ENCODE peak calls at places on chromosomes 3 and 15, in four cellular contexts. W is mesenchymal stem cell, E is mucosa of gallbladder, I is HL-60. F is an unnamed sample.

GRCh38 chr3:9108876-9109569 is 140.4 kb downstream of the SRGAP3 start:
- DNase-seq in W (no peak), E (no peak), I (no peak), F (no peak)

GRCh38 chr3:13073042-13073906 is at the start of gene IQSEC1:
- DNase-seq in W (no peak), E (peak), I (no peak), F (peak)

GRCh38 chr3:55587476-55587875 is 100.4 kb upstream of the WNT5A start:
- DNase-seq in W (peak), E (no peak), I (no peak), F (no peak)

GRCh38 chr3:195905970-195906864 is 2.1 kb downstream of the TNK2 start:
- DNase-seq in W (peak), E (no peak), I (no peak), F (peak)

GRCh38 chr3:123693584-123693983 is 108.7 kb upstream of the HACD2 start:
- DNase-seq in W (no peak), E (no peak), I (no peak), F (no peak)

GRCh38 chr15:34684351-34684750 is 70.4 kb downstream of the GJD2 start:
- DNase-seq in W (no peak), E (no peak), I (no peak), F (no peak)

GRCh38 chr15:75811616-75812015 is 31.6 kb upstream of the UBE2Q2 start:
- DNase-seq in W (no peak), E (no peak), I (no peak), F (no peak)

GRCh38 chr3:104018541-104018940 is 1348.2 kb upstream of the ALCAM start:
- DNase-seq in W (no peak), E (no peak), I (no peak), F (no peak)

GRCh38 chr15:29098652-29099051 is 171.0 kb downstream of the NSMCE3 start:
- DNase-seq in W (no peak), E (no peak), I (no peak), F (no peak)

GRCh38 chr3:69006083-69006482 is 7.4 kb downstream of the EOGT start:
- DNase-seq in W (no peak), E (no peak), I (no peak), F (no peak)